ENCODE peak calls at places on chromosomes 13 and 19, in five cellular contexts. One of them, this sample, is unnamed.

GRCh38 chr19:41217741-41218140 is 1.3 kb upstream of the AXL start:
- DNase-seq in AG09319: no peak
- DNase-seq in dorsolateral prefrontal cortex: no peak
- DNase-seq in astrocyte of the cerebellum: no peak
- DNase-seq in RWPE2: no peak
- DNase-seq in this sample: no peak

GRCh38 chr13:66036024-66036614 is 1194.0 kb downstream of the PCDH9 start:
- DNase-seq in AG09319: no peak
- DNase-seq in dorsolateral prefrontal cortex: no peak
- DNase-seq in RWPE2: no peak
- DNase-seq in astrocyte of the cerebellum: no peak
- DNase-seq in this sample: no peak

GRCh38 chr13:52455677-52456041 is 381 bp downstream of the CKAP2 start:
- DNase-seq in dorsolateral prefrontal cortex: peak
- DNase-seq in RWPE2: peak
- DNase-seq in AG09319: peak
- DNase-seq in astrocyte of the cerebellum: peak
- DNase-seq in this sample: no peak

GRCh38 chr19:15471639-15472101 is 7.3 kb upstream of the RASAL3 start:
- DNase-seq in astrocyte of the cerebellum: no peak
- DNase-seq in RWPE2: no peak
- DNase-seq in dorsolateral prefrontal cortex: no peak
- DNase-seq in AG09319: no peak
- DNase-seq in this sample: peak

GRCh38 chr19:44623080-44623479 is 9.7 kb downstream of the IGSF23 start:
- DNase-seq in RWPE2: no peak
- DNase-seq in AG09319: no peak
- DNase-seq in astrocyte of the cerebellum: no peak
- DNase-seq in dorsolateral prefrontal cortex: no peak
- DNase-seq in this sample: no peak

GRCh38 chr19:44848805-44849457 is 2.8 kb downstream of the NECTIN2 start:
- DNase-seq in RWPE2: no peak
- DNase-seq in AG09319: no peak
- DNase-seq in dorsolateral prefrontal cortex: no peak
- DNase-seq in astrocyte of the cerebellum: no peak
- DNase-seq in this sample: no peak

GRCh38 chr19:56670961-56671612 is 470 bp downstream of the ZNF835 start:
- DNase-seq in RWPE2: no peak
- DNase-seq in astrocyte of the cerebellum: no peak
- DNase-seq in AG09319: no peak
- DNase-seq in dorsolateral prefrontal cortex: no peak
- DNase-seq in this sample: no peak

GRCh38 chr19:7159105-7159933 is 89.8 kb downstream of the ZNF557 start:
- DNase-seq in dorsolateral prefrontal cortex: peak
- DNase-seq in astrocyte of the cerebellum: no peak
- DNase-seq in AG09319: no peak
- DNase-seq in RWPE2: no peak
- DNase-seq in this sample: peak

GRCh38 chr13:67343777-67344176 is 113.6 kb upstream of the PCDH9 start:
- DNase-seq in astrocyte of the cerebellum: no peak
- DNase-seq in RWPE2: no peak
- DNase-seq in AG09319: no peak
- DNase-seq in dorsolateral prefrontal cortex: no peak
- DNase-seq in this sample: no peak

GRCh38 chr13:109870281-109871017 is 84.1 kb upstream of the IRS2 start:
- DNase-seq in AG09319: no peak
- DNase-seq in RWPE2: no peak
- DNase-seq in dorsolateral prefrontal cortex: no peak
- DNase-seq in astrocyte of the cerebellum: no peak
- DNase-seq in this sample: no peak

GRCh38 chr19:36051236-36051635 is 2.8 kb downstream of the THAP8 start:
- DNase-seq in RWPE2: no peak
- DNase-seq in AG09319: no peak
- DNase-seq in dorsolateral prefrontal cortex: no peak
- DNase-seq in astrocyte of the cerebellum: no peak
- DNase-seq in this sample: no peak

GRCh38 chr19:46615966-46616365 is 8.9 kb downstream of the PTGIR start:
- DNase-seq in astrocyte of the cerebellum: no peak
- DNase-seq in dorsolateral prefrontal cortex: no peak
- DNase-seq in AG09319: no peak
- DNase-seq in RWPE2: no peak
- DNase-seq in this sample: no peak

GRCh38 chr13:41528021-41528420 is 70.7 kb downstream of the RGCC start:
- DNase-seq in dorsolateral prefrontal cortex: no peak
- DNase-seq in AG09319: no peak
- DNase-seq in astrocyte of the cerebellum: no peak
- DNase-seq in RWPE2: no peak
- DNase-seq in this sample: no peak

GRCh38 chr19:17611462-17612244 is 56.2 kb downstream of the COLGALT1 start:
- DNase-seq in AG09319: no peak
- DNase-seq in astrocyte of the cerebellum: no peak
- DNase-seq in dorsolateral prefrontal cortex: no peak
- DNase-seq in RWPE2: no peak
- DNase-seq in this sample: peak

GRCh38 chr19:23957660-23958281 is 43.1 kb downstream of the ZNF726 start:
- DNase-seq in dorsolateral prefrontal cortex: no peak
- DNase-seq in astrocyte of the cerebellum: no peak
- DNase-seq in AG09319: peak
- DNase-seq in RWPE2: no peak
- DNase-seq in this sample: no peak

GRCh38 chr19:5434970-5435641 is 20.1 kb upstream of the ZNRF4 start:
- DNase-seq in dorsolateral prefrontal cortex: peak
- DNase-seq in RWPE2: no peak
- DNase-seq in astrocyte of the cerebellum: peak
- DNase-seq in AG09319: no peak
- DNase-seq in this sample: no peak

GRCh38 chr19:18895828-18896341 is at the start of gene CERS1:
- DNase-seq in dorsolateral prefrontal cortex: no peak
- DNase-seq in RWPE2: no peak
- DNase-seq in AG09319: no peak
- DNase-seq in astrocyte of the cerebellum: no peak
- DNase-seq in this sample: no peak

GRCh38 chr19:47036233-47036651 is 12.2 kb downstream of the TMEM160 start:
- DNase-seq in dorsolateral prefrontal cortex: no peak
- DNase-seq in AG09319: no peak
- DNase-seq in RWPE2: no peak
- DNase-seq in astrocyte of the cerebellum: no peak
- DNase-seq in this sample: no peak

GRCh38 chr13:81377926-81378325 is 1037.0 kb upstream of the SPRY2 start:
- DNase-seq in dorsolateral prefrontal cortex: no peak
- DNase-seq in AG09319: no peak
- DNase-seq in astrocyte of the cerebellum: no peak
- DNase-seq in RWPE2: no peak
- DNase-seq in this sample: no peak

GRCh38 chr13:44432595-44432994 is 59.0 kb downstream of the SERP2 start:
- DNase-seq in AG09319: no peak
- DNase-seq in RWPE2: no peak
- DNase-seq in dorsolateral prefrontal cortex: no peak
- DNase-seq in astrocyte of the cerebellum: no peak
- DNase-seq in this sample: no peak

GRCh38 chr19:50870417-50871089 is 2.7 kb upstream of the KLK2 start:
- DNase-seq in RWPE2: no peak
- DNase-seq in dorsolateral prefrontal cortex: no peak
- DNase-seq in astrocyte of the cerebellum: no peak
- DNase-seq in AG09319: no peak
- DNase-seq in this sample: no peak

GRCh38 chr19:2478324-2478755 is 2.4 kb downstream of the GADD45B start:
- DNase-seq in RWPE2: no peak
- DNase-seq in astrocyte of the cerebellum: no peak
- DNase-seq in dorsolateral prefrontal cortex: peak
- DNase-seq in AG09319: no peak
- DNase-seq in this sample: no peak

GRCh38 chr13:109784590-109785140 is 1.7 kb downstream of the IRS2 start:
- DNase-seq in AG09319: peak
- DNase-seq in dorsolateral prefrontal cortex: peak
- DNase-seq in astrocyte of the cerebellum: no peak
- DNase-seq in RWPE2: peak
- DNase-seq in this sample: no peak

GRCh38 chr13:20579193-20579592 is 12.2 kb downstream of the IFT88 start:
- DNase-seq in astrocyte of the cerebellum: no peak
- DNase-seq in dorsolateral prefrontal cortex: no peak
- DNase-seq in RWPE2: no peak
- DNase-seq in AG09319: no peak
- DNase-seq in this sample: no peak

GRCh38 chr19:3224346-3225325 is at the start of gene CELF5:
- DNase-seq in AG09319: no peak
- DNase-seq in RWPE2: peak
- DNase-seq in dorsolateral prefrontal cortex: peak
- DNase-seq in astrocyte of the cerebellum: no peak
- DNase-seq in this sample: no peak

GRCh38 chr13:39023761-39024160 is 14.1 kb downstream of the PROSER1 start:
- DNase-seq in astrocyte of the cerebellum: no peak
- DNase-seq in RWPE2: no peak
- DNase-seq in dorsolateral prefrontal cortex: no peak
- DNase-seq in AG09319: no peak
- DNase-seq in this sample: no peak

GRCh38 chr13:56755181-56755580 is 385.5 kb upstream of the PRR20A start:
- DNase-seq in astrocyte of the cerebellum: no peak
- DNase-seq in dorsolateral prefrontal cortex: no peak
- DNase-seq in RWPE2: no peak
- DNase-seq in AG09319: no peak
- DNase-seq in this sample: no peak

GRCh38 chr19:53112286-53112685 is 9.1 kb upstream of the ZNF160 start:
- DNase-seq in RWPE2: no peak
- DNase-seq in AG09319: no peak
- DNase-seq in astrocyte of the cerebellum: no peak
- DNase-seq in dorsolateral prefrontal cortex: no peak
- DNase-seq in this sample: no peak

GRCh38 chr19:40771101-40771539 is 4.2 kb upstream of the MIA start:
- DNase-seq in RWPE2: no peak
- DNase-seq in AG09319: no peak
- DNase-seq in dorsolateral prefrontal cortex: no peak
- DNase-seq in astrocyte of the cerebellum: no peak
- DNase-seq in this sample: no peak

GRCh38 chr19:49161987-49162386 is 4.4 kb downstream of the TRPM4 start:
- DNase-seq in astrocyte of the cerebellum: no peak
- DNase-seq in dorsolateral prefrontal cortex: no peak
- DNase-seq in RWPE2: no peak
- DNase-seq in AG09319: no peak
- DNase-seq in this sample: no peak

GRCh38 chr13:100674848-100675659 is 459 bp upstream of the TMTC4 start:
- DNase-seq in astrocyte of the cerebellum: peak
- DNase-seq in dorsolateral prefrontal cortex: peak
- DNase-seq in AG09319: peak
- DNase-seq in RWPE2: peak
- DNase-seq in this sample: peak
- TF ChIP-seq CTCF in astrocyte of the cerebellum: peak
- TF ChIP-seq CTCF in dorsolateral prefrontal cortex: peak
- TF ChIP-seq CTCF in AG09319: peak
- TF ChIP-seq CTCF in RWPE2: peak
- TF ChIP-seq CTCF in this sample: peak

GRCh38 chr13:105412171-105412570 is 1123.3 kb downstream of the EFNB2 start:
- DNase-seq in astrocyte of the cerebellum: no peak
- DNase-seq in AG09319: no peak
- DNase-seq in RWPE2: no peak
- DNase-seq in dorsolateral prefrontal cortex: no peak
- DNase-seq in this sample: no peak
- TF ChIP-seq CTCF in astrocyte of the cerebellum: no peak
- TF ChIP-seq CTCF in AG09319: no peak
- TF ChIP-seq CTCF in RWPE2: no peak
- TF ChIP-seq CTCF in dorsolateral prefrontal cortex: no peak
- TF ChIP-seq CTCF in this sample: no peak

GRCh38 chr13:113153810-113154748 is 4.4 kb upstream of the PROZ start:
- DNase-seq in AG09319: peak
- DNase-seq in astrocyte of the cerebellum: peak
- DNase-seq in RWPE2: no peak
- DNase-seq in dorsolateral prefrontal cortex: peak
- DNase-seq in this sample: no peak
- TF ChIP-seq CTCF in AG09319: no peak
- TF ChIP-seq CTCF in astrocyte of the cerebellum: no peak
- TF ChIP-seq CTCF in RWPE2: no peak
- TF ChIP-seq CTCF in dorsolateral prefrontal cortex: no peak
- TF ChIP-seq CTCF in this sample: no peak

DNA sequence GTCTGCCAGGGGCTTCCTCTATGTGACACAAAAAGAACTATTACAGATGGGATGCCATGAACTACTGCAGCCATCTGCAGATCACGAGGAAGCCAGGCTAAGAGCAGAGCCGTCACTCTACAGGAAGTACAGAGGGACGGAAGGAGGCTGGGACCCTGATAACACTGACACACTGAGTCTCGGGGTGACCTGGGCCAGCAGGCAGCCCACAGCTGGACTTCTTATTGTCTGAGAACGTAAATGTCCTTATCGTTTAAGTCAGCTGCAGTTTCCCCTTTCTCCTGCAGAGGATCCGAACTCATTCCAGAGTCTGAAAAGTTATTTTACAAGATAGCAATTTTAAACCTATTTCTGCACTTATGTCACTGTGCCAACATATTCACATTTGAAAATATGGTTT is 20.7 kb downstream of the PARP4 start:
- DNase-seq in AG09319: no peak
- DNase-seq in astrocyte of the cerebellum: no peak
- DNase-seq in dorsolateral prefrontal cortex: no peak
- DNase-seq in RWPE2: no peak
- DNase-seq in this sample: no peak
- TF ChIP-seq CTCF in AG09319: no peak
- TF ChIP-seq CTCF in astrocyte of the cerebellum: peak
- TF ChIP-seq CTCF in dorsolateral prefrontal cortex: no peak
- TF ChIP-seq CTCF in RWPE2: no peak
- TF ChIP-seq CTCF in this sample: peak

GRCh38 chr19:8595651-8596050 is 14.9 kb downstream of the ADAMTS10 start:
- DNase-seq in dorsolateral prefrontal cortex: no peak
- DNase-seq in astrocyte of the cerebellum: no peak
- DNase-seq in AG09319: no peak
- DNase-seq in RWPE2: no peak
- DNase-seq in this sample: no peak

GRCh38 chr19:8592231-8593009 is 15.2 kb upstream of the MYO1F start:
- DNase-seq in dorsolateral prefrontal cortex: peak
- DNase-seq in astrocyte of the cerebellum: peak
- DNase-seq in AG09319: peak
- DNase-seq in RWPE2: peak
- DNase-seq in this sample: peak

GRCh38 chr19:8589177-8589714 is 12.0 kb upstream of the MYO1F start:
- DNase-seq in dorsolateral prefrontal cortex: no peak
- DNase-seq in astrocyte of the cerebellum: no peak
- DNase-seq in RWPE2: no peak
- DNase-seq in AG09319: no peak
- DNase-seq in this sample: no peak

GRCh38 chr19:8596168-8596567 is 14.3 kb downstream of the ADAMTS10 start:
- DNase-seq in AG09319: no peak
- DNase-seq in RWPE2: no peak
- DNase-seq in astrocyte of the cerebellum: no peak
- DNase-seq in dorsolateral prefrontal cortex: no peak
- DNase-seq in this sample: no peak

GRCh38 chr19:8593931-8594330 is 16.6 kb downstream of the ADAMTS10 start:
- DNase-seq in dorsolateral prefrontal cortex: no peak
- DNase-seq in RWPE2: no peak
- DNase-seq in AG09319: no peak
- DNase-seq in astrocyte of the cerebellum: no peak
- DNase-seq in this sample: no peak
- TF ChIP-seq CTCF in dorsolateral prefrontal cortex: no peak
- TF ChIP-seq CTCF in RWPE2: peak
- TF ChIP-seq CTCF in AG09319: peak
- TF ChIP-seq CTCF in astrocyte of the cerebellum: peak
- TF ChIP-seq CTCF in this sample: peak